ENCODE peak calls at places on chromosomes 4 and X, in nine cellular contexts. One of them, this sample, is unnamed. For H3K4me1, the result is how much of the 10 kb centered on the place peaks cover.

GRCh38 chrX:153521034-153521433 is 3.6 kb downstream of the ATP2B3 start:
- DNase-seq in GM12878: no peak
- DNase-seq in mesenchymal stem cell: no peak
- DNase-seq in CD4-positive, alpha-beta memory T cell: no peak
- DNase-seq in SJSA1: no peak
- DNase-seq in psoas muscle: no peak
- DNase-seq in thoracic aorta: no peak
- DNase-seq in neuronal stem cell: no peak
- DNase-seq in mucosa of descending colon: no peak
- DNase-seq in this sample: no peak

GRCh38 chrX:150574824-150575409 is 6.5 kb downstream of the MTM1 start:
- DNase-seq in CD4-positive, alpha-beta memory T cell: no peak
- DNase-seq in mucosa of descending colon: no peak
- DNase-seq in GM12878: no peak
- DNase-seq in mesenchymal stem cell: no peak
- DNase-seq in psoas muscle: no peak
- DNase-seq in SJSA1: no peak
- DNase-seq in neuronal stem cell: no peak
- DNase-seq in thoracic aorta: no peak
- DNase-seq in this sample: no peak

GRCh38 chr4:76639292-76639691 is 204.3 kb downstream of the SHROOM3 start:
- DNase-seq in psoas muscle: no peak
- DNase-seq in mesenchymal stem cell: no peak
- DNase-seq in thoracic aorta: no peak
- DNase-seq in GM12878: no peak
- DNase-seq in neuronal stem cell: no peak
- DNase-seq in mucosa of descending colon: no peak
- DNase-seq in SJSA1: no peak
- DNase-seq in CD4-positive, alpha-beta memory T cell: no peak
- DNase-seq in this sample: peak

GRCh38 chr4:73952352-73952751 is 29.5 kb downstream of the PF4 start:
- DNase-seq in neuronal stem cell: no peak
- DNase-seq in SJSA1: no peak
- DNase-seq in thoracic aorta: no peak
- DNase-seq in psoas muscle: no peak
- DNase-seq in CD4-positive, alpha-beta memory T cell: no peak
- DNase-seq in mucosa of descending colon: no peak
- DNase-seq in GM12878: no peak
- DNase-seq in mesenchymal stem cell: no peak
- DNase-seq in this sample: no peak

GRCh38 chrX:49000640-49001039 is 1.4 kb downstream of the GRIPAP1 start:
- DNase-seq in CD4-positive, alpha-beta memory T cell: no peak
- DNase-seq in mucosa of descending colon: no peak
- DNase-seq in GM12878: no peak
- DNase-seq in neuronal stem cell: no peak
- DNase-seq in SJSA1: no peak
- DNase-seq in thoracic aorta: no peak
- DNase-seq in mesenchymal stem cell: no peak
- DNase-seq in psoas muscle: no peak
- DNase-seq in this sample: no peak

GRCh38 chr4:100790838-100791615 is 273.2 kb upstream of the EMCN start:
- DNase-seq in GM12878: no peak
- DNase-seq in psoas muscle: no peak
- DNase-seq in mesenchymal stem cell: no peak
- DNase-seq in CD4-positive, alpha-beta memory T cell: no peak
- DNase-seq in mucosa of descending colon: no peak
- DNase-seq in SJSA1: no peak
- DNase-seq in neuronal stem cell: no peak
- DNase-seq in thoracic aorta: no peak
- DNase-seq in this sample: no peak

GRCh38 chrX:153779891-153780677 is 757 bp upstream of the SRPK3 start:
- DNase-seq in GM12878: no peak
- DNase-seq in CD4-positive, alpha-beta memory T cell: no peak
- DNase-seq in psoas muscle: no peak
- DNase-seq in mucosa of descending colon: no peak
- DNase-seq in mesenchymal stem cell: no peak
- DNase-seq in neuronal stem cell: no peak
- DNase-seq in SJSA1: no peak
- DNase-seq in thoracic aorta: no peak
- DNase-seq in this sample: no peak

GRCh38 chr4:170875868-170876267 is 786.1 kb upstream of the AADAT start:
- DNase-seq in CD4-positive, alpha-beta memory T cell: no peak
- DNase-seq in neuronal stem cell: no peak
- DNase-seq in SJSA1: no peak
- DNase-seq in mucosa of descending colon: no peak
- DNase-seq in psoas muscle: no peak
- DNase-seq in GM12878: no peak
- DNase-seq in mesenchymal stem cell: no peak
- DNase-seq in thoracic aorta: no peak
- DNase-seq in this sample: no peak

GRCh38 chrX:135931644-135932487 is 38.4 kb downstream of the SAGE1 start:
- DNase-seq in SJSA1: peak
- DNase-seq in CD4-positive, alpha-beta memory T cell: no peak
- DNase-seq in GM12878: no peak
- DNase-seq in thoracic aorta: no peak
- DNase-seq in neuronal stem cell: peak
- DNase-seq in mesenchymal stem cell: peak
- DNase-seq in mucosa of descending colon: peak
- DNase-seq in psoas muscle: peak
- DNase-seq in this sample: peak

GRCh38 chr4:11748169-11748872 is 319.6 kb upstream of the HS3ST1 start:
- DNase-seq in thoracic aorta: no peak
- DNase-seq in mucosa of descending colon: no peak
- DNase-seq in psoas muscle: no peak
- DNase-seq in GM12878: no peak
- DNase-seq in mesenchymal stem cell: peak
- DNase-seq in SJSA1: peak
- DNase-seq in CD4-positive, alpha-beta memory T cell: no peak
- DNase-seq in neuronal stem cell: no peak
- DNase-seq in this sample: no peak

GRCh38 chr4:185817403-185817818 is 5.4 kb upstream of the SORBS2 start:
- DNase-seq in thoracic aorta: no peak
- DNase-seq in mucosa of descending colon: peak
- DNase-seq in psoas muscle: no peak
- DNase-seq in CD4-positive, alpha-beta memory T cell: no peak
- DNase-seq in SJSA1: no peak
- DNase-seq in mesenchymal stem cell: no peak
- DNase-seq in GM12878: no peak
- DNase-seq in neuronal stem cell: no peak
- DNase-seq in this sample: peak

GRCh38 chr4:115165503-115165902 is 52.1 kb upstream of the NDST4 start:
- DNase-seq in CD4-positive, alpha-beta memory T cell: no peak
- DNase-seq in SJSA1: no peak
- DNase-seq in neuronal stem cell: no peak
- DNase-seq in GM12878: no peak
- DNase-seq in mucosa of descending colon: no peak
- DNase-seq in thoracic aorta: no peak
- DNase-seq in psoas muscle: no peak
- DNase-seq in mesenchymal stem cell: peak
- DNase-seq in this sample: no peak

GRCh38 chrX:118760025-118760424 is 32.6 kb downstream of the IL13RA1 start:
- DNase-seq in GM12878: no peak
- DNase-seq in mesenchymal stem cell: no peak
- DNase-seq in neuronal stem cell: no peak
- DNase-seq in SJSA1: no peak
- DNase-seq in psoas muscle: no peak
- DNase-seq in thoracic aorta: no peak
- DNase-seq in CD4-positive, alpha-beta memory T cell: no peak
- DNase-seq in mucosa of descending colon: no peak
- DNase-seq in this sample: no peak

GRCh38 chrX:3345281-3346081 is 971 bp downstream of the MXRA5 start:
- DNase-seq in CD4-positive, alpha-beta memory T cell: no peak
- DNase-seq in GM12878: no peak
- DNase-seq in psoas muscle: peak
- DNase-seq in thoracic aorta: no peak
- DNase-seq in mesenchymal stem cell: peak
- DNase-seq in neuronal stem cell: peak
- DNase-seq in SJSA1: peak
- DNase-seq in mucosa of descending colon: peak
- DNase-seq in this sample: peak

GRCh38 chrX:129980540-129981206 is 1.8 kb upstream of the BCORL1 start:
- DNase-seq in CD4-positive, alpha-beta memory T cell: peak
- DNase-seq in mesenchymal stem cell: no peak
- DNase-seq in neuronal stem cell: no peak
- DNase-seq in thoracic aorta: no peak
- DNase-seq in SJSA1: no peak
- DNase-seq in mucosa of descending colon: peak
- DNase-seq in psoas muscle: peak
- DNase-seq in GM12878: no peak
- DNase-seq in this sample: peak

GRCh38 chr4:32374201-32374600 is 1654.0 kb downstream of the PCDH7 start:
- DNase-seq in thoracic aorta: no peak
- DNase-seq in GM12878: no peak
- DNase-seq in CD4-positive, alpha-beta memory T cell: no peak
- DNase-seq in mucosa of descending colon: no peak
- DNase-seq in psoas muscle: no peak
- DNase-seq in SJSA1: no peak
- DNase-seq in neuronal stem cell: no peak
- DNase-seq in mesenchymal stem cell: no peak
- DNase-seq in this sample: no peak

DNA sequence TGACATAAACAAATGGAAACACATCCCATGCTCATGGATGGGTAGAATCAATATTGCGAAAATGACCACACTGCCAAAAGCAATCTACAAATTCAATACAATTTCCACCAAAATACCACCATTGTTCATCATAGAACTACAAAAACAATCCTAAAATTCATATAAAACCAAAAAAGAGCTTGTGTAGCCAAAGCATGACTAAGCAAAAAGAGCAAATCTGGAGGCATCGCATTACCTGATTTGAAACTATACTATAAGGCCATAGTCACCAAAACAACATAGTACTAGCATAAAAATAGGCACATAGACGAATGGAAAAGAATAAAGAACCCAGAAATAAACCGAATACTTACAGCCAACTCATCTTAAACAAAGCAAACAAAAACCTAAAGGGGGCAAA is 342.8 kb upstream of the AGA start:
- DNase-seq in CD4-positive, alpha-beta memory T cell: no peak
- DNase-seq in mucosa of descending colon: no peak
- DNase-seq in mesenchymal stem cell: no peak
- DNase-seq in SJSA1: no peak
- DNase-seq in thoracic aorta: no peak
- DNase-seq in neuronal stem cell: no peak
- DNase-seq in psoas muscle: no peak
- DNase-seq in GM12878: no peak
- DNase-seq in this sample: no peak
- H3K4me1 ChIP-seq in CD4-positive, alpha-beta memory T cell: under half
- H3K4me1 ChIP-seq in mucosa of descending colon: under half
- H3K4me1 ChIP-seq in mesenchymal stem cell: under half
- H3K4me1 ChIP-seq in SJSA1: under half
- H3K4me1 ChIP-seq in thoracic aorta: under half
- H3K4me1 ChIP-seq in neuronal stem cell: under half
- H3K4me1 ChIP-seq in psoas muscle: under half
- H3K4me1 ChIP-seq in GM12878: under half
- H3K4me1 ChIP-seq in this sample: under half

GRCh38 chr4:140056015-140056414 is 98.0 kb downstream of the MAML3 start:
- DNase-seq in CD4-positive, alpha-beta memory T cell: no peak
- DNase-seq in SJSA1: no peak
- DNase-seq in mesenchymal stem cell: no peak
- DNase-seq in thoracic aorta: no peak
- DNase-seq in GM12878: no peak
- DNase-seq in psoas muscle: no peak
- DNase-seq in neuronal stem cell: no peak
- DNase-seq in mucosa of descending colon: no peak
- DNase-seq in this sample: peak

GRCh38 chr4:140054861-140055260 is 99.1 kb downstream of the MAML3 start:
- DNase-seq in CD4-positive, alpha-beta memory T cell: no peak
- DNase-seq in GM12878: no peak
- DNase-seq in mesenchymal stem cell: no peak
- DNase-seq in thoracic aorta: no peak
- DNase-seq in SJSA1: no peak
- DNase-seq in mucosa of descending colon: no peak
- DNase-seq in neuronal stem cell: no peak
- DNase-seq in psoas muscle: no peak
- DNase-seq in this sample: no peak

GRCh38 chr4:140049924-140050681 is 103.9 kb downstream of the MAML3 start:
- DNase-seq in SJSA1: no peak
- DNase-seq in CD4-positive, alpha-beta memory T cell: no peak
- DNase-seq in mesenchymal stem cell: no peak
- DNase-seq in mucosa of descending colon: no peak
- DNase-seq in neuronal stem cell: no peak
- DNase-seq in psoas muscle: no peak
- DNase-seq in GM12878: no peak
- DNase-seq in thoracic aorta: no peak
- DNase-seq in this sample: no peak

GRCh38 chr4:140052050-140052449 is 101.9 kb downstream of the MAML3 start:
- DNase-seq in CD4-positive, alpha-beta memory T cell: no peak
- DNase-seq in mucosa of descending colon: peak
- DNase-seq in SJSA1: no peak
- DNase-seq in neuronal stem cell: no peak
- DNase-seq in GM12878: no peak
- DNase-seq in mesenchymal stem cell: peak
- DNase-seq in psoas muscle: peak
- DNase-seq in thoracic aorta: no peak
- DNase-seq in this sample: no peak

DNA sequence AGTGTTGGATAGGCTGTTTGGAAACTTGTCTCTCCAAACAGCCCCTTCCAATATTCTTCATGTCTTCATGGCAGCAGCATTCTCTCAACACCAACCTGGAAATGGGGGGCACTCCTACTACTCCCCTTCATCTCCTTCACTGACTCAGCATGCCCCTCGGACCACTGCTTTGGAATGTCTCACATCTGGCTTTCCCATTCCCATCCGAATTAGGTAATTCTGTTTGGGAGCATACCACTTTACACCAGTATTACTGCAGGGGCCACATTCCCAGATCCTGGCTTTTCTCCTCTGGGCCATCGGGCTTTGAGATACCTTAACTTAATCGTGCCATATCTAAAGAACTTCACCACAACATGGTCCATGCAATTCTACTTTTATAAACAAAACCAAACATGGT is 100.8 kb downstream of the MAML3 start:
- DNase-seq in thoracic aorta: no peak
- DNase-seq in SJSA1: no peak
- DNase-seq in mesenchymal stem cell: no peak
- DNase-seq in CD4-positive, alpha-beta memory T cell: no peak
- DNase-seq in mucosa of descending colon: no peak
- DNase-seq in psoas muscle: no peak
- DNase-seq in neuronal stem cell: no peak
- DNase-seq in GM12878: no peak
- DNase-seq in this sample: no peak
- H3K4me1 ChIP-seq in thoracic aorta: under half
- H3K4me1 ChIP-seq in SJSA1: under half
- H3K4me1 ChIP-seq in mesenchymal stem cell: under half
- H3K4me1 ChIP-seq in CD4-positive, alpha-beta memory T cell: under half
- H3K4me1 ChIP-seq in mucosa of descending colon: under half
- H3K4me1 ChIP-seq in psoas muscle: under half
- H3K4me1 ChIP-seq in neuronal stem cell: under half
- H3K4me1 ChIP-seq in GM12878: under half
- H3K4me1 ChIP-seq in this sample: under half

GRCh38 chr4:78166582-78166981 is 109.5 kb downstream of the FRAS1 start:
- DNase-seq in SJSA1: no peak
- DNase-seq in GM12878: no peak
- DNase-seq in psoas muscle: no peak
- DNase-seq in neuronal stem cell: no peak
- DNase-seq in mucosa of descending colon: no peak
- DNase-seq in thoracic aorta: no peak
- DNase-seq in CD4-positive, alpha-beta memory T cell: no peak
- DNase-seq in mesenchymal stem cell: no peak
- DNase-seq in this sample: no peak
- H3K4me1 ChIP-seq in SJSA1: under half
- H3K4me1 ChIP-seq in GM12878: under half
- H3K4me1 ChIP-seq in psoas muscle: under half
- H3K4me1 ChIP-seq in neuronal stem cell: under half
- H3K4me1 ChIP-seq in mucosa of descending colon: under half
- H3K4me1 ChIP-seq in thoracic aorta: under half
- H3K4me1 ChIP-seq in CD4-positive, alpha-beta memory T cell: under half
- H3K4me1 ChIP-seq in mesenchymal stem cell: under half
- H3K4me1 ChIP-seq in this sample: under half

GRCh38 chr4:20195071-20195885 is 56.4 kb upstream of the SLIT2 start:
- DNase-seq in SJSA1: peak
- DNase-seq in psoas muscle: no peak
- DNase-seq in neuronal stem cell: no peak
- DNase-seq in GM12878: no peak
- DNase-seq in mesenchymal stem cell: peak
- DNase-seq in mucosa of descending colon: no peak
- DNase-seq in CD4-positive, alpha-beta memory T cell: no peak
- DNase-seq in thoracic aorta: no peak
- DNase-seq in this sample: no peak
- H3K4me1 ChIP-seq in SJSA1: under half
- H3K4me1 ChIP-seq in psoas muscle: under half
- H3K4me1 ChIP-seq in neuronal stem cell: under half
- H3K4me1 ChIP-seq in GM12878: under half
- H3K4me1 ChIP-seq in mesenchymal stem cell: under half
- H3K4me1 ChIP-seq in mucosa of descending colon: under half
- H3K4me1 ChIP-seq in CD4-positive, alpha-beta memory T cell: under half
- H3K4me1 ChIP-seq in thoracic aorta: under half
- H3K4me1 ChIP-seq in this sample: under half